ENCODE peak calls at places on chromosomes 16 and 17, in six cellular contexts. E is lower lobe of right lung, G is kidney, K is stomach, Y is heart left ventricle, U is breast epithelium. A is an unnamed sample.

GRCh38 chr17:28227278-28228108 is 91.5 kb upstream of the TMEM97 start:
- DNase-seq in E (peak; percentile 87), G (peak; percentile 91), K (peak; percentile 87), Y (peak; percentile 37), U (peak; percentile 82), A (no peak)

GRCh38 chr16:57017251-57017650 is 27.9 kb downstream of the NLRC5 start:
- DNase-seq in E (no peak), G (no peak), K (no peak), Y (no peak), U (no peak), A (no peak)

GRCh38 chr16:65070831-65071230 is 51.0 kb downstream of the CDH11 start:
- DNase-seq in E (no peak), G (peak; percentile 77), K (peak; percentile 26), Y (peak; percentile 87), U (peak; percentile 38), A (no peak)

GRCh38 chr17:6392609-6393367 is 42.1 kb downstream of the AIPL1 start:
- DNase-seq in E (no peak), G (no peak), K (no peak), Y (no peak), U (no peak), A (no peak)

GRCh38 chr17:28317965-28318758 is 838 bp upstream of the TMEM97 start:
- DNase-seq in E (no peak), G (no peak), K (no peak), Y (no peak), U (no peak), A (no peak)

GRCh38 chr16:9033125-9033830 is 58.2 kb upstream of the HAPSTR1 start:
- DNase-seq in E (no peak), G (no peak), K (peak; percentile 64), Y (no peak), U (no peak), A (peak; percentile 9)

GRCh38 chr16:19242186-19242585 is 43.3 kb upstream of the CLEC19A start:
- DNase-seq in E (no peak), G (no peak), K (no peak), Y (no peak), U (no peak), A (no peak)

GRCh38 chr17:27518750-27519521 is 62.7 kb downstream of the KSR1 start:
- DNase-seq in E (no peak), G (no peak), K (no peak), Y (no peak), U (no peak), A (no peak)

GRCh38 chr16:29819506-29819905 is 756 bp upstream of the MVP start:
- DNase-seq in E (no peak), G (peak; percentile 72), K (no peak), Y (no peak), U (no peak), A (no peak)

GRCh38 chr17:10729334-10730193 is at the start of gene TMEM220:
- DNase-seq in E (peak; percentile 87), G (peak; percentile 93), K (peak; percentile 82), Y (peak; percentile 89), U (peak; percentile 68), A (no peak)

GRCh38 chr16:14249291-14250032 is 178.3 kb downstream of the MRTFB start:
- DNase-seq in E (no peak), G (no peak), K (peak; percentile 39), Y (no peak), U (no peak), A (no peak)

GRCh38 chr16:87278191-87279093 is 38.8 kb downstream of the C16orf95 start:
- DNase-seq in E (peak; percentile 75), G (peak; percentile 90), K (peak; percentile 73), Y (peak; percentile 75), U (peak; percentile 54), A (no peak)

GRCh38 chr16:68356919-68357286 is 46.1 kb downstream of the PRMT7 start:
- DNase-seq in E (no peak), G (peak; percentile 59), K (no peak), Y (no peak), U (no peak), A (no peak)
- TF ChIP-seq CTCF in E (no peak), G (no peak), K (no peak), Y (no peak), U (no peak), A (no peak)

GRCh38 chr16:2027024-2028010 is 615 bp downstream of the NHERF2 start:
- DNase-seq in E (no peak), G (peak; percentile 76), K (no peak), Y (peak; percentile 64), U (no peak), A (no peak)
- TF ChIP-seq CTCF in E (no peak), G (no peak), K (no peak), Y (no peak), U (no peak), A (no peak)

GRCh38 chr16:70602831-70603230 is 43.5 kb upstream of the IL34 start:
- DNase-seq in E (no peak), G (no peak), K (no peak), Y (no peak), U (no peak), A (no peak)
- TF ChIP-seq CTCF in E (no peak), G (no peak), K (no peak), Y (no peak), U (no peak), A (no peak)

GRCh38 chr17:48024149-48025039 is 13.2 kb downstream of the COPZ2 start:
- DNase-seq in E (peak; percentile 88), G (peak; percentile 89), K (peak; percentile 57), Y (peak; percentile 70), U (peak; percentile 46), A (peak; percentile 41)
- TF ChIP-seq CTCF in E (no peak), G (no peak), K (no peak), Y (no peak), U (no peak), A (no peak)

GRCh38 chr16:77943770-77944169 is 78.6 kb upstream of the CLEC3A start:
- DNase-seq in E (no peak), G (no peak), K (no peak), Y (no peak), U (no peak), A (no peak)
- TF ChIP-seq CTCF in E (no peak), G (no peak), K (no peak), Y (no peak), U (no peak), A (no peak)

DNA sequence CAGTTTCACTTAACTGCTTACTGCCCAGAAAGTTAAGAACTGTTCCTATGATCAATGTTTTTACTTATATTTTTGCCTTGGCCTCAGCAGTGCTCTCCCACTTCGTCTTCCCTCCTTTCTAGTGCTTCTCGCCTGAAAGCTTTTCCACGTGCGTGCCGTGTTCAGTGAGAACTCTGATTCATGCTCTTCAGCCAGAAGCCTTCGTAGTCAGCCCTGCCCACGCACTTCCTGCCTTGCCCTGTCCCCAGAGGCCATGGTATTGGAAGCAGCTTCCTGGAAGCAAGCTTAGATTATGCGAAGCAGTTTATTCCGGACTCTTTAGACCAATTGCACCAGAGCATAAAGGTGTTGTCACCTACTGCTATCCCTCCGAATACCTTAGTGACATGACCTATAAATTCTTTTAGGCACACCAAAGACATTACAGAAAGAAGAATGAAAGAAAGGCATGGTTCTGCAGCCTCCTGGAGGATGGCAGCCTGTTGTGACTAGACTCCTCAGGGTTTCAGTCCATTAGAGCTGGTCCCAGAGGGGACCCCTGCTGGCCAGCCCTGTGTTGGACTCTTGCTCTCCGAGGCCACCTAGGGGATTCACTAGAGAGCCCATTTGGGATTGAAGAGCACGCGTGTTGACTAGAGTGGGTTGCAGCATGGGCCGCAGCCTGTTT is 105.2 kb downstream of the RPTOR start:
- DNase-seq in E (peak; percentile 63), G (peak; percentile 91), K (no peak), Y (peak; percentile 91), U (no peak), A (no peak)
- TF ChIP-seq CTCF in E (peak; percentile 26), G (peak; percentile 26), K (no peak), Y (peak; percentile 50), U (no peak), A (no peak)

DNA sequence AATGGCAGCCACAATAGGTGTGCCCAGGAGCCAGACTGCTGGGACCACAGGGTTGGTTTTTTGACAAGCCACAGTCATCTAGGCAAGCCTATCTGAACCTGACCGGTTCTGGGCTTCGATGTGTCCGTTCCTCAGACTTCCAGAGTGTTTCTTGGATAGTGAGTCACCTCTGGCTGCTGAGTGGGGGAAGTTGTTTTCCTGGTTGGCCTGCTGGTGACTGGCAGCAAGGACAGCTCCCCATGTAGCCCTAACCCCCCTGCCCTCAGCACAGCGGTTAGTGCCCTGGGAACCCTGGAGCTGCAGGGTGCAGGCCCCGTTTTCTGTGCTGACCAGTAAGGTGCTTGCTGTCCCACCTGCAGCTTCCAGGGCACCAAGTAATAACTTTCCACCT is 65.5 kb downstream of the PLD6 start:
- DNase-seq in E (no peak), G (peak; percentile 52), K (no peak), Y (no peak), U (peak; percentile 37), A (no peak)
- TF ChIP-seq CTCF in E (no peak), G (no peak), K (no peak), Y (no peak), U (no peak), A (no peak)

GRCh38 chr17:45428954-45429337 is 3.7 kb downstream of the ARHGAP27 start:
- DNase-seq in E (peak; percentile 53), G (peak; percentile 66), K (no peak), Y (no peak), U (no peak), A (peak; percentile 63)
- TF ChIP-seq CTCF in E (no peak), G (no peak), K (no peak), Y (no peak), U (no peak), A (no peak)

GRCh38 chr17:69050999-69051775 is 9.5 kb downstream of the ABCA9 start:
- DNase-seq in E (no peak), G (no peak), K (no peak), Y (no peak), U (no peak), A (peak; percentile 27)
- TF ChIP-seq CTCF in E (no peak), G (no peak), K (no peak), Y (no peak), U (no peak), A (no peak)